ENCODE peak calls at places on chromosomes 12 and 14, in five cellular contexts. N, W, H, C and E are unnamed samples.

GRCh38 chr12:105659355-105660075 is 329.0 kb downstream of the C12orf75 start:
- DNase-seq in N (peak; percentile 37), W (no peak), H (no peak), C (no peak), E (no peak)

GRCh38 chr14:92848941-92849340 is 54.8 kb downstream of the GOLGA5 start:
- DNase-seq in N (no peak), W (no peak), H (no peak), C (no peak), E (no peak)

GRCh38 chr12:75884465-75884985 is 147.1 kb downstream of the PHLDA1 start:
- DNase-seq in N (no peak), W (no peak), H (no peak), C (no peak), E (no peak)

GRCh38 chr12:68482660-68483059 is 128.0 kb upstream of the RAP1B start:
- DNase-seq in N (no peak), W (no peak), H (no peak), C (no peak), E (no peak)

GRCh38 chr12:120639771-120640721 is at the start of gene CABP1:
- DNase-seq in N (no peak), W (no peak), H (peak; percentile 64), C (no peak), E (no peak)

GRCh38 chr14:48771717-48772116 is 814.5 kb downstream of the RPS29 start:
- DNase-seq in N (no peak), W (no peak), H (no peak), C (no peak), E (no peak)

GRCh38 chr12:26723379-26724308 is 109.3 kb downstream of the ITPR2 start:
- DNase-seq in N (no peak), W (peak; percentile 58), H (no peak), C (no peak), E (no peak)

GRCh38 chr12:2154050-2154449 is 101.3 kb downstream of the CACNA1C start:
- DNase-seq in N (no peak), W (peak; percentile 53), H (no peak), C (no peak), E (no peak)

GRCh38 chr14:93045965-93046695 is 69.6 kb downstream of the ITPK1 start:
- DNase-seq in N (no peak), W (peak; percentile 74), H (peak; percentile 61), C (no peak), E (no peak)

GRCh38 chr14:73209943-73210342 is 27.4 kb upstream of the PAPLN start:
- DNase-seq in N (no peak), W (no peak), H (no peak), C (no peak), E (no peak)

GRCh38 chr12:56932867-56933266 is 1.3 kb downstream of the SDR9C7 start:
- DNase-seq in N (peak; percentile 65), W (no peak), H (no peak), C (peak; percentile 62), E (peak; percentile 57)

GRCh38 chr14:70186826-70187483 is 1.8 kb downstream of the SLC8A3 start:
- DNase-seq in N (no peak), W (peak; percentile 2), H (peak; percentile 41), C (no peak), E (no peak)

GRCh38 chr12:53561590-53561953 is 54.3 kb upstream of the NPFF start:
- DNase-seq in N (no peak), W (peak; percentile 91), H (no peak), C (no peak), E (no peak)

GRCh38 chr12:107486140-107486892 is 199.3 kb upstream of the PWP1 start:
- DNase-seq in N (no peak), W (no peak), H (no peak), C (no peak), E (no peak)

GRCh38 chr12:22631863-22632463 is 7.0 kb downstream of the ETNK1 start:
- DNase-seq in N (no peak), W (peak; percentile 13), H (no peak), C (no peak), E (no peak)

GRCh38 chr12:94845110-94845509 is 158.4 kb downstream of the NDUFA12 start:
- DNase-seq in N (no peak), W (no peak), H (no peak), C (no peak), E (no peak)

GRCh38 chr14:33307691-33308369 is 369.2 kb downstream of the NPAS3 start:
- DNase-seq in N (peak; percentile 26), W (peak; percentile 96), H (no peak), C (no peak), E (no peak)

GRCh38 chr12:22443379-22444316 is 100.7 kb downstream of the C2CD5 start:
- DNase-seq in N (peak; percentile 59), W (peak; percentile 76), H (peak; percentile 62), C (peak; percentile 45), E (no peak)

GRCh38 chr12:8562310-8562709 is 21.6 kb upstream of the CLEC4E start:
- DNase-seq in N (no peak), W (no peak), H (no peak), C (no peak), E (no peak)
- TF ChIP-seq CTCF in N (no peak), W (no peak), H (no peak), C (no peak), E (no peak)

DNA sequence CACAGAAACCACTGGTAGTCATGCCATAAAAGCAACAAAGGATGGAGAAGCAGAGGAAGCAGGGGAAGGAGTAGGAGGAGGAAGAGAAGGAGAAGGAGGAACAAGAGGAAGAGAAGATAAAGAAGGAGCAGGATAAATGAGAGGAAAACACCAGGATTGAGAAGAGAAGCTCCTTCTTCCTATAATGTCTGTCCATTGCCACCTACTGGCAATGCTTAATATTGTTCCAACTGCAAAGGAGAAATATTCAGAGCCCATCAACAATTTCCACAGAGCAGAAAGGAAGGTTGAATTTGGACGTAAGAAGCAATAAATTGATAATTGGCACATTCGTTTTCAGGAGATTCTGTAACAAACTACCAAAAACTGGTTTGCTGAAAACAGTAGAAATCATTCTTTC is 898.4 kb downstream of the SLC16A7 start:
- DNase-seq in N (no peak), W (peak; percentile 67), H (no peak), C (no peak), E (no peak)
- TF ChIP-seq CTCF in N (no peak), W (peak; percentile 84), H (no peak), C (peak; percentile 44), E (peak; percentile 82)

GRCh38 chr12:95942106-95942531 is 295 bp downstream of the CCDC38 start:
- DNase-seq in N (no peak), W (no peak), H (no peak), C (no peak), E (no peak)

GRCh38 chr12:95944108-95944704 is 1.1 kb downstream of the AMDHD1 start:
- DNase-seq in N (no peak), W (no peak), H (no peak), C (no peak), E (no peak)

GRCh38 chr12:95940514-95940913 is 1.9 kb downstream of the CCDC38 start:
- DNase-seq in N (no peak), W (no peak), H (no peak), C (no peak), E (no peak)

GRCh38 chr12:95942532-95943230 is at the start of gene CCDC38:
- DNase-seq in N (peak; percentile 75), W (peak; percentile 31), H (peak; percentile 84), C (peak; percentile 87), E (no peak)

GRCh38 chr12:95943231-95943842 is at the start of gene AMDHD1:
- DNase-seq in N (peak; percentile 16), W (peak; percentile 40), H (peak; percentile 48), C (peak; percentile 74), E (peak; percentile 86)
- TF ChIP-seq CTCF in N (no peak), W (peak; percentile 17), H (no peak), C (peak; percentile 48), E (peak; percentile 46)

DNA sequence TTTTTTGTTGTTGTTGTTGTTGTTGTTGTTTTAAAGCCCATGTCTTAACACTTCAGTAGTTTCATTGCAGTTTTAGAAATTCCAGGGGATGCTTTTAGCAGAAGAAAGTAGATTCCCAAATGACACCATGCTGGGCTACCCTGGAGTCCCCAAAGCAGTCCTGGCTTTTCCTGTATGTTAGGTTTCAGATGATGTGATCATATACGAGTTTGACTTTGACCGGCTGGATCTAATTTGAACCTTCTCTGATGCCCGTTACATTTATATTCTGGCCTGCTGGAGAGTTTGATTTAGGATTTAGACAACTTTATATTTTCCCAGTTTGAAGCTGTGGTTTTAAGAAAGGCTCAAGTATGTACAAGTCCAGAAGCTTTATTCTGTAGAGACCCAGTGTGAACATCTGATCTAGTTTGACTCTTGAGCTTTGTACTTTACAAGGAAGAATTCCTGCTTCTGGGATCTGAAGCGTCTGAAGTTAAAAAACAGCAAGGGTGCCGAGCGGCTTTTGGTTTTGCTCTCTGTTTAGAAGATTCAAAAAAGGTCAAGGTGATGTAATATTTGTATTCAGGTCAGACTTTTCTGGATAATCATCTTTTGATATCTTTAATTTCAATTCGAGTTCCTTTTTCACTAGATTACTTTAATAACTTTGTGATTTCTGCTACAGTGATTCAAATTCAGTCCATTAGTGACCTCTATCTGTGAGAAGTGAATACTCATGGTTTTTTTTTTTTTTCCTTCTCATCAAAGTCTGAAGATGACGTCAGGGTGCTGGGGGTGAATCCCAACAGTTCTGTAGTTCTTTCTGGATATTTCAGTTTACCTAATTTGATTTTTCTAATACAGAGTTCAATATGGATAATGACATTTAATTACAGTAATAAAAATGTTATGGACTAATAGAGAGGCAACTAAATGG is 6.2 kb downstream of the FLRT2 start:
- DNase-seq in N (no peak), W (peak; percentile 66), H (no peak), C (no peak), E (no peak)
- TF ChIP-seq CTCF in N (no peak), W (peak; percentile 68), H (no peak), C (peak; percentile 40), E (peak; percentile 63)

GRCh38 chr14:46651526-46652144 is at the start of gene RPL10L:
- DNase-seq in N (no peak), W (no peak), H (no peak), C (no peak), E (no peak)
- TF ChIP-seq CTCF in N (no peak), W (no peak), H (no peak), C (no peak), E (peak; percentile 18)

GRCh38 chr12:111677186-111677585 is 8.6 kb downstream of the BRAP start:
- DNase-seq in N (no peak), W (no peak), H (no peak), C (no peak), E (no peak)

GRCh38 chr12:111672822-111673381 is 12.9 kb downstream of the BRAP start:
- DNase-seq in N (no peak), W (no peak), H (no peak), C (no peak), E (no peak)

GRCh38 chr12:111673503-111673902 is 12.3 kb downstream of the BRAP start:
- DNase-seq in N (no peak), W (peak; percentile 31), H (no peak), C (no peak), E (no peak)
- TF ChIP-seq CTCF in N (no peak), W (peak; percentile 63), H (peak; percentile 22), C (no peak), E (peak; percentile 58)

DNA sequence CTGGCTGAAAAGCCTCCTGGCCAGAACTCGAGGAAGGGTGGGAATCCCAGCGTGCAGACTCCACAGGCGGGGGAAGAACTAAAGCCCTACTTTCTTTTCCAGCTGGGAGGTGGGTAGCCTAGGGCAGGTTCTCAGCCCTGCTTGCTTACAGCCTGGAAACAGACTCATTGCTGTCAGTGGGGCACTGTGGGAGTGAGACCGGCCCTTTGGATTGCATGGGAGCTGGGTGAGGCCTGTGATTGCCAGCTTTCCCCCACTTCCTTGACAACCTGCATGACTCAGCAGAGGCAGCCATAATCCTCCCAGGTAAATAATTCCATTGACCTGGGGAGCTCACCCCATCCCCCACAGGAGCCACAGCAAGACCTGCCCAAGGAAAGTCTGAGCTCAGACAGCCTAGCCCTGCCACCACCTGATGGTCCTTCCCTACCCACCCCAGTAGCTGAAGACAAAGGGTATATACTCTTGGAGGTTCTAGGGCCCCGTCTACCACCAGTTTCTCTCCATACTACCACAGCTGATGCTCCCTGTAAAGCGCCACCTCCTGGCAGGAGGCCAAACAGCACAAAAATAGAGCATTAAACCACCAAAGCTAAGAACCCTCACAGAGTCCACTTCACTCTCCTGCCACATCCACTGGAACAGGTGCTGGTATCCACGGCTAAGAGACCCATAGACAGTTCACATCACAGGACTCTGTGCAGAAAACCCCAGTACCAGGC is 294.1 kb downstream of the SEC23A start:
- DNase-seq in N (no peak), W (no peak), H (peak; percentile 89), C (no peak), E (no peak)
- TF ChIP-seq CTCF in N (no peak), W (no peak), H (no peak), C (no peak), E (no peak)